ENCODE peak calls at places on chromosome 6, in eight cellular contexts. V is SK-N-SH, Q is A549, A is ovary, O is transverse colon, N is sigmoid colon, I is upper lobe of left lung, C is K562. J is an unnamed sample.
A peak's percentile ranks its signal among the peaks of the same experiment; 100 is the strongest.

GRCh38 chr6:4272996-4273395 is 137.6 kb upstream of the ECI2 start:
- DNase-seq in N (no peak), V (no peak), O (no peak), C (no peak), I (no peak), Q (no peak), A (no peak), J (no peak)

GRCh38 chr6:156250593-156250992 is 526.6 kb upstream of the ARID1B start:
- DNase-seq in V (no peak), I (no peak), O (no peak), N (no peak), A (no peak), Q (no peak), C (no peak), J (no peak)

GRCh38 chr6:120116343-120116742 is 766.8 kb upstream of the MAN1A1 start:
- DNase-seq in Q (no peak), C (no peak), V (no peak), N (no peak), O (no peak), A (no peak), I (no peak), J (no peak)

GRCh38 chr6:16163535-16164300 is 34.8 kb downstream of the MYLIP start:
- DNase-seq in I (no peak), O (no peak), N (no peak), V (no peak), Q (no peak), A (no peak), C (no peak), J (no peak)

GRCh38 chr6:137867685-137868509 is 838 bp downstream of the TNFAIP3 start:
- DNase-seq in N (peak; percentile 77), V (no peak), C (peak; percentile 66), Q (no peak), A (peak; percentile 60), O (peak; percentile 60), I (peak; percentile 85), J (peak; percentile 84)

GRCh38 chr6:52087498-52087999 is at the start of gene PKHD1:
- DNase-seq in Q (peak; percentile 2), O (peak; percentile 25), I (no peak), C (peak; percentile 19), V (peak; percentile 24), N (no peak), A (no peak), J (no peak)

GRCh38 chr6:27754408-27754782 is 157.8 kb downstream of the OR2B2 start:
- DNase-seq in A (no peak), O (no peak), Q (no peak), N (no peak), V (no peak), C (no peak), I (no peak), J (no peak)

GRCh38 chr6:8070718-8071117 is 6.5 kb upstream of the BLOC1S5 start:
- DNase-seq in Q (no peak), N (no peak), A (no peak), O (no peak), I (no peak), V (no peak), C (no peak), J (no peak)

GRCh38 chr6:78909391-78909790 is 42.0 kb downstream of the IRAK1BP1 start:
- DNase-seq in I (no peak), A (no peak), Q (no peak), C (no peak), V (no peak), N (no peak), O (no peak), J (no peak)

GRCh38 chr6:25477006-25477590 is 174.9 kb upstream of the SCGN start:
- DNase-seq in O (no peak), A (no peak), N (no peak), Q (no peak), I (no peak), C (no peak), V (no peak), J (no peak)

GRCh38 chr6:127481628-127482027 is 22.4 kb upstream of the KIAA0408 start:
- DNase-seq in I (no peak), V (no peak), O (no peak), A (no peak), C (no peak), N (no peak), Q (no peak), J (no peak)

GRCh38 chr6:135129139-135129867 is 51.8 kb upstream of the MYB start:
- DNase-seq in C (no peak), N (no peak), A (no peak), Q (no peak), V (no peak), O (no peak), I (no peak), J (no peak)

GRCh38 chr6:33794910-33795615 is 6.1 kb upstream of the LEMD2 start:
- DNase-seq in C (no peak), A (no peak), I (no peak), Q (peak; percentile 35), V (peak; percentile 51), N (no peak), O (no peak), J (no peak)

GRCh38 chr6:16851044-16851540 is 89.8 kb upstream of the ATXN1 start:
- DNase-seq in C (no peak), I (no peak), N (no peak), A (no peak), Q (no peak), O (no peak), V (no peak), J (no peak)

GRCh38 chr6:55443238-55444134 is 116.2 kb downstream of the GFRAL start:
- DNase-seq in C (no peak), N (no peak), A (no peak), I (no peak), V (no peak), O (no peak), Q (no peak), J (no peak)

GRCh38 chr6:140560671-140561070 is 1186.2 kb upstream of the CITED2 start:
- DNase-seq in I (no peak), V (no peak), C (no peak), O (no peak), A (no peak), N (no peak), Q (no peak), J (no peak)

GRCh38 chr6:126826315-126826714 is 292.2 kb upstream of the RSPO3 start:
- DNase-seq in O (no peak), Q (no peak), I (no peak), A (no peak), V (no peak), N (no peak), C (no peak), J (no peak)

GRCh38 chr6:167787896-167788530 is 38.7 kb upstream of the AFDN start:
- DNase-seq in O (no peak), A (no peak), V (no peak), C (peak; percentile 54), I (no peak), Q (no peak), N (peak; percentile 46), J (no peak)

GRCh38 chr6:113414511-113414910 is 442.6 kb upstream of the MARCKS start:
- DNase-seq in C (no peak), V (peak; percentile 26), I (no peak), A (peak; percentile 34), Q (peak; percentile 9), O (peak; percentile 23), N (no peak), J (no peak)

GRCh38 chr6:47809863-47810262 is 28.0 kb downstream of the OPN5 start:
- DNase-seq in N (no peak), V (no peak), Q (no peak), A (no peak), O (no peak), C (no peak), I (no peak), J (no peak)

DNA sequence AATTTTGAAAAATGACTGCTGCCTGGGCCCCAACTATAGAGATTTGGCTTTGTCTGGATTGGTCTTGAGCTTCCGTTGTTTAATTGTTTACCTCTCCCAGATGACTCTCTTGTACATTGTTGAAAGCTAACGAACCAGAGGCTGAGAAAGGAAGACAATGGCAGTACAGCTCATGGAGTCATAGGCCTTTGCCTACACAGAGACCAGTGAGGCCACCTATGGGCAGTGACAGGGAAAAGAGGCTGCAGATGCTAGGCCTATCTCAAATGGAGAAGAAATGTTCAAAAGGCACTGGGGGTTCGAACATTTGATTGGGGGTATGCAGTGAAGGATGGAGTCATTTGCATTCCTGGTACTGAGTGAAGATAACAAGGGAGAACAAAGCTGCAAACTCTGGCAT is 29.1 kb downstream of the OPN5 start:
- DNase-seq in Q (no peak), V (no peak), N (no peak), O (no peak), C (no peak), A (no peak), I (no peak), J (no peak)
- TF ChIP-seq EP300 in Q (no peak), V (no peak), N (no peak), O (no peak), C (no peak), A (no peak), I (no peak), J (no peak)

GRCh38 chr6:37303891-37304503 is 46.1 kb upstream of the TMEM217 start:
- DNase-seq in V (peak; percentile 50), N (no peak), C (peak; percentile 57), I (no peak), A (no peak), Q (peak; percentile 37), O (no peak), J (no peak)
- TF ChIP-seq EP300 in V (no peak), N (no peak), C (no peak), I (no peak), A (no peak), Q (no peak), O (no peak), J (no peak)

GRCh38 chr6:125444234-125444949 is 142.6 kb upstream of the HDDC2 start:
- DNase-seq in I (peak; percentile 40), Q (no peak), N (peak; percentile 67), O (peak; percentile 10), V (no peak), C (no peak), A (peak; percentile 67), J (no peak)
- TF ChIP-seq EP300 in I (no peak), Q (no peak), N (no peak), O (no peak), V (no peak), C (no peak), A (no peak), J (no peak)

GRCh38 chr6:41974281-41974825 is 32.7 kb upstream of the CCND3 start:
- DNase-seq in N (peak; percentile 6), O (no peak), Q (no peak), V (no peak), I (no peak), A (no peak), C (no peak), J (no peak)
- TF ChIP-seq EP300 in N (no peak), O (no peak), Q (no peak), V (no peak), I (no peak), A (no peak), C (no peak), J (no peak)

DNA sequence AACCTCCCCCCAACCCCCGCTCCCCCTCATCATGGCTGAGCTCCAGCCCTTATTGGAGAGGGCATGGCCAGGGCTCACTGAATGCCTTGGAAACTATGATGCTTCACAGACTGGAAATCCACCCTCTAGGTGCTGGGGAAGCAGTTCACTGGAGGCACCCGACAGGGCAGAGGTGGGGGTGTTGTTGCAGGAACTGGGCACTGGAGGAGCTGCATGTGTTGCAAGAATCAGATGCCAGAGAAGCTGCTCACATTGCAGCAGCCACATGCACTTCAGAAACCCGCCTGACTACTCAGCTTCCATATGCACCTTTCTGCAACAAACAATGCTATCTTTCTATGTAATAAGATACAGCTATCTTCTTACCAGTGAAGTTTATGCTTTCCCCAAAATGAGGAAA is 7.9 kb upstream of the TBPL1 start:
- DNase-seq in Q (no peak), A (no peak), N (no peak), C (no peak), I (no peak), O (no peak), V (no peak), J (no peak)
- TF ChIP-seq EP300 in Q (no peak), A (no peak), N (no peak), C (no peak), I (no peak), O (no peak), V (no peak), J (no peak)

J was measured in suprapubic skin.